ENCODE peak calls at places on chromosome 16, in five cellular contexts. W is AG04449, B is GM19239, N is mesendoderm, U is T-helper 1 cell. T is an unnamed sample.

GRCh38 chr16:48507346-48507745 is 102.6 kb downstream of the N4BP1 start:
- DNase-seq in W (no peak), B (no peak), N (no peak), U (no peak), T (no peak)

GRCh38 chr16:71230122-71230845 is at the start of gene HYDIN:
- DNase-seq in W (no peak), B (no peak), N (peak; percentile 97), U (no peak), T (peak; percentile 16)

GRCh38 chr16:66728117-66728787 is 23.2 kb downstream of the DYNC1LI2 start:
- DNase-seq in W (no peak), B (peak; percentile 31), N (peak; percentile 71), U (no peak), T (peak; percentile 12)

GRCh38 chr16:58022601-58023371 is 2.8 kb upstream of the MMP15 start:
- DNase-seq in W (peak; percentile 33), B (no peak), N (peak; percentile 42), U (no peak), T (no peak)

GRCh38 chr16:27564226-27564625 is 14.3 kb downstream of the KATNIP start:
- DNase-seq in W (no peak), B (no peak), N (no peak), U (no peak), T (no peak)

GRCh38 chr16:70576431-70577255 is 53.0 kb downstream of the SF3B3 start:
- DNase-seq in W (no peak), B (peak; percentile 43), N (peak; percentile 41), U (no peak), T (no peak)

GRCh38 chr16:84362410-84362809 is 5.9 kb upstream of the ATP2C2 start:
- DNase-seq in W (no peak), B (no peak), N (peak; percentile 66), U (no peak), T (no peak)

GRCh38 chr16:61313931-61314330 is 722.3 kb downstream of the CDH8 start:
- DNase-seq in W (no peak), B (no peak), N (no peak), U (no peak), T (no peak)

GRCh38 chr16:67803894-67804293 is 2.5 kb downstream of the RANBP10 start:
- DNase-seq in W (no peak), B (no peak), N (no peak), U (no peak), T (no peak)

GRCh38 chr16:84040823-84041391 is 1.7 kb downstream of the SLC38A8 start:
- DNase-seq in W (peak; percentile 40), B (no peak), N (no peak), U (no peak), T (no peak)

GRCh38 chr16:28273511-28273910 is 18.8 kb upstream of the SBK1 start:
- DNase-seq in W (no peak), B (no peak), N (no peak), U (no peak), T (no peak)

GRCh38 chr16:82936941-82937551 is 310.3 kb downstream of the CDH13 start:
- DNase-seq in W (no peak), B (no peak), N (peak; percentile 22), U (no peak), T (no peak)

GRCh38 chr16:2720063-2720455 is at the start of gene PRSS27:
- DNase-seq in W (no peak), B (no peak), N (no peak), U (no peak), T (no peak)

GRCh38 chr16:88376835-88377726 is 5.7 kb upstream of the ZNF469 start:
- DNase-seq in W (no peak), B (no peak), N (no peak), U (no peak), T (no peak)

GRCh38 chr16:54400261-54400660 is 113.7 kb upstream of the IRX3 start:
- DNase-seq in W (no peak), B (no peak), N (no peak), U (no peak), T (no peak)

GRCh38 chr16:65071371-65072311 is 50.2 kb downstream of the CDH11 start:
- DNase-seq in W (no peak), B (no peak), N (no peak), U (no peak), T (no peak)

GRCh38 chr16:88809676-88810165 is 2.0 kb downstream of the APRT start:
- DNase-seq in W (no peak), B (no peak), N (no peak), U (no peak), T (no peak)

GRCh38 chr16:85621698-85622433 is 8.7 kb downstream of the GSE1 start:
- DNase-seq in W (no peak), B (no peak), N (no peak), U (no peak), T (no peak)

GRCh38 chr16:50591800-50592771 is 43.9 kb downstream of the NKD1 start:
- DNase-seq in W (no peak), B (no peak), N (no peak), U (no peak), T (no peak)

GRCh38 chr16:19130852-19131808 is 17.4 kb downstream of the ITPRIPL2 start:
- DNase-seq in W (no peak), B (no peak), N (peak; percentile 90), U (no peak), T (no peak)

GRCh38 chr16:68369697-68370096 is 58.9 kb downstream of the PRMT7 start:
- DNase-seq in W (no peak), B (peak; percentile 87), N (no peak), U (no peak), T (no peak)

GRCh38 chr16:84144301-84144858 is 597 bp downstream of the HSDL1 start:
- DNase-seq in W (no peak), B (peak; percentile 18), N (peak; percentile 34), U (peak; percentile 44), T (no peak)

GRCh38 chr16:64410306-64410705 is 711.6 kb downstream of the CDH11 start:
- DNase-seq in W (no peak), B (no peak), N (no peak), U (no peak), T (no peak)

GRCh38 chr16:81035975-81036750 is 521 bp downstream of the ATMIN start:
- DNase-seq in W (no peak), B (peak; percentile 57), N (peak; percentile 53), U (no peak), T (no peak)

GRCh38 chr16:81521141-81521626 is 76.6 kb downstream of the CMIP start:
- DNase-seq in W (no peak), B (peak; percentile 69), N (peak; percentile 49), U (peak; percentile 62), T (no peak)

GRCh38 chr16:88634141-88634993 is 4.0 kb upstream of the IL17C start:
- DNase-seq in W (no peak), B (peak; percentile 79), N (peak; percentile 80), U (peak; percentile 50), T (no peak)

GRCh38 chr16:27505297-27506236 is 44.1 kb downstream of the GTF3C1 start:
- DNase-seq in W (no peak), B (no peak), N (no peak), U (no peak), T (no peak)

GRCh38 chr16:85179344-85180046 is 67.2 kb upstream of the CIBAR2 start:
- DNase-seq in W (no peak), B (no peak), N (no peak), U (no peak), T (no peak)

GRCh38 chr16:4891886-4892216 is 44.6 kb downstream of the UBN1 start:
- DNase-seq in W (no peak), B (no peak), N (no peak), U (no peak), T (no peak)

GRCh38 chr16:60107467-60107866 is 1373.4 kb upstream of the GOT2 start:
- DNase-seq in W (no peak), B (no peak), N (no peak), U (no peak), T (no peak)

GRCh38 chr16:87812200-87812656 is 46.4 kb upstream of the KLHDC4 start:
- DNase-seq in W (no peak), B (no peak), N (no peak), U (no peak), T (peak; percentile 61)

GRCh38 chr16:83925957-83926725 is 26.9 kb upstream of the OSGIN1 start:
- DNase-seq in W (no peak), B (no peak), N (no peak), U (no peak), T (no peak)

GRCh38 chr16:54955757-54956156 is 25.1 kb downstream of the IRX5 start:
- DNase-seq in W (no peak), B (no peak), N (no peak), U (no peak), T (no peak)

GRCh38 chr16:54657058-54657708 is 273.5 kb upstream of the IRX5 start:
- DNase-seq in W (no peak), B (no peak), N (peak; percentile 70), U (no peak), T (no peak)

T was measured in NCI-H2081 treated with DMSO at 0.1 percent for 48 hours.